ENCODE peak calls at places on chromosomes 13 and 19, in eight cellular contexts. K is left cardiac atrium, U is GM19239, W is endothelial cell, T is T1000, S is astrocyte of the spinal cord, G is T-helper 2 cell, Q is fibroblast of the conjunctiva. F is an unnamed sample.
A peak's percentile ranks its signal among the peaks of the same experiment; 100 is the strongest.

GRCh38 chr19:42282036-42282762 is 13.1 kb downstream of the CIC start:
- DNase-seq in K (no peak), U (no peak), W (no peak), T (no peak), S (no peak), G (no peak), Q (no peak), F (no peak)

GRCh38 chr19:58054792-58055482 is 4.1 kb upstream of the ZNF135 start:
- DNase-seq in K (peak; percentile 74), U (peak; percentile 4), W (no peak), T (no peak), S (no peak), G (no peak), Q (no peak), F (no peak)

GRCh38 chr13:96779691-96780090 is 214.6 kb downstream of the OXGR1 start:
- DNase-seq in K (no peak), U (no peak), W (no peak), T (no peak), S (no peak), G (no peak), Q (peak; percentile 21), F (no peak)

GRCh38 chr19:18762125-18763023 is 28.7 kb downstream of the COMP start:
- DNase-seq in K (peak; percentile 78), U (no peak), W (no peak), T (no peak), S (peak; percentile 35), G (no peak), Q (peak; percentile 20), F (peak; percentile 93)

GRCh38 chr13:51729853-51730553 is 74.0 kb downstream of the DHRS12 start:
- DNase-seq in K (peak; percentile 46), U (no peak), W (no peak), T (no peak), S (peak; percentile 92), G (no peak), Q (peak; percentile 88), F (no peak)

GRCh38 chr13:99974939-99975561 is 3.5 kb upstream of the ZIC5 start:
- DNase-seq in K (no peak), U (no peak), W (peak; percentile 14), T (no peak), S (no peak), G (no peak), Q (no peak), F (no peak)

GRCh38 chr13:36275190-36276002 is 22.2 kb downstream of the CCDC169 start:
- DNase-seq in K (no peak), U (no peak), W (peak; percentile 36), T (no peak), S (peak; percentile 82), G (no peak), Q (peak; percentile 84), F (peak; percentile 55)

GRCh38 chr13:24777171-24777570 is 13.2 kb downstream of the RNF17 start:
- DNase-seq in K (no peak), U (no peak), W (no peak), T (no peak), S (no peak), G (no peak), Q (no peak), F (no peak)

GRCh38 chr19:18520848-18521691 is 800 bp downstream of the ELL start:
- DNase-seq in K (peak; percentile 47), U (no peak), W (peak; percentile 30), T (no peak), S (no peak), G (no peak), Q (no peak), F (no peak)

GRCh38 chr19:48625891-48626327 is 6.6 kb downstream of the SPHK2 start:
- DNase-seq in K (peak; percentile 38), U (no peak), W (no peak), T (no peak), S (no peak), G (no peak), Q (no peak), F (no peak)

F was measured in prostate gland.